ENCODE peak calls at places on chromosomes 3 and 15, in six cellular contexts. One of them, this sample, is unnamed.
A peak's percentile ranks its signal among the peaks of the same experiment; 100 is the strongest.

GRCh38 chr3:58584690-58585004 is 7.5 kb upstream of the FAM107A start:
- ATAC-seq in naive thymus-derived CD4-positive, alpha-beta T cell: peak; percentile 15
- ATAC-seq in lower lobe of right lung: peak; percentile 2
- ATAC-seq in lung: no peak
- ATAC-seq in HCT116: peak; percentile 20
- ATAC-seq in psoas muscle: no peak
- ATAC-seq in this sample: no peak

GRCh38 chr15:52040167-52040900 is 21.3 kb downstream of the MAPK6 start:
- ATAC-seq in naive thymus-derived CD4-positive, alpha-beta T cell: peak; percentile 51
- ATAC-seq in lower lobe of right lung: peak; percentile 52
- ATAC-seq in lung: no peak
- ATAC-seq in HCT116: no peak
- ATAC-seq in psoas muscle: peak; percentile 49
- ATAC-seq in this sample: no peak

GRCh38 chr15:80404719-80405553 is 754 bp downstream of the ARNT2 start:
- ATAC-seq in naive thymus-derived CD4-positive, alpha-beta T cell: no peak
- ATAC-seq in lower lobe of right lung: peak; percentile 29
- ATAC-seq in lung: no peak
- ATAC-seq in HCT116: peak; percentile 39
- ATAC-seq in psoas muscle: no peak
- ATAC-seq in this sample: peak; percentile 7

GRCh38 chr3:161673845-161674244 is 177.2 kb downstream of the OTOL1 start:
- ATAC-seq in naive thymus-derived CD4-positive, alpha-beta T cell: no peak
- ATAC-seq in lower lobe of right lung: no peak
- ATAC-seq in lung: no peak
- ATAC-seq in HCT116: no peak
- ATAC-seq in psoas muscle: no peak
- ATAC-seq in this sample: no peak

GRCh38 chr15:20645956-20646355 is 104.4 kb upstream of the GOLGA6L6 start:
- ATAC-seq in naive thymus-derived CD4-positive, alpha-beta T cell: peak; percentile 86
- ATAC-seq in lower lobe of right lung: peak; percentile 82
- ATAC-seq in lung: peak; percentile 66
- ATAC-seq in HCT116: no peak
- ATAC-seq in psoas muscle: no peak
- ATAC-seq in this sample: no peak

GRCh38 chr3:63086190-63086589 is 191.9 kb upstream of the SYNPR start:
- ATAC-seq in naive thymus-derived CD4-positive, alpha-beta T cell: no peak
- ATAC-seq in lower lobe of right lung: no peak
- ATAC-seq in lung: no peak
- ATAC-seq in HCT116: no peak
- ATAC-seq in psoas muscle: no peak
- ATAC-seq in this sample: no peak

GRCh38 chr15:76208786-76209424 is 102.4 kb downstream of the ETFA start:
- ATAC-seq in naive thymus-derived CD4-positive, alpha-beta T cell: no peak
- ATAC-seq in lower lobe of right lung: no peak
- ATAC-seq in lung: no peak
- ATAC-seq in HCT116: no peak
- ATAC-seq in psoas muscle: no peak
- ATAC-seq in this sample: no peak

GRCh38 chr15:39075756-39076341 is 505.0 kb upstream of the THBS1 start:
- ATAC-seq in naive thymus-derived CD4-positive, alpha-beta T cell: no peak
- ATAC-seq in lower lobe of right lung: no peak
- ATAC-seq in lung: no peak
- ATAC-seq in HCT116: no peak
- ATAC-seq in psoas muscle: no peak
- ATAC-seq in this sample: peak; percentile 57

GRCh38 chr3:44160818-44161217 is 80.9 kb upstream of the TOPAZ1 start:
- ATAC-seq in naive thymus-derived CD4-positive, alpha-beta T cell: no peak
- ATAC-seq in lower lobe of right lung: no peak
- ATAC-seq in lung: no peak
- ATAC-seq in HCT116: no peak
- ATAC-seq in psoas muscle: no peak
- ATAC-seq in this sample: no peak

GRCh38 chr3:66498718-66499611 is 1.9 kb downstream of the LRIG1 start:
- ATAC-seq in naive thymus-derived CD4-positive, alpha-beta T cell: no peak
- ATAC-seq in lower lobe of right lung: no peak
- ATAC-seq in lung: no peak
- ATAC-seq in HCT116: no peak
- ATAC-seq in psoas muscle: no peak
- ATAC-seq in this sample: no peak

GRCh38 chr3:16888785-16889607 is 4.2 kb downstream of the PLCL2 start:
- ATAC-seq in naive thymus-derived CD4-positive, alpha-beta T cell: peak; percentile 43
- ATAC-seq in lower lobe of right lung: no peak
- ATAC-seq in lung: no peak
- ATAC-seq in HCT116: no peak
- ATAC-seq in psoas muscle: no peak
- ATAC-seq in this sample: no peak

GRCh38 chr15:84826369-84826823 is 9.2 kb downstream of the ALPK3 start:
- ATAC-seq in naive thymus-derived CD4-positive, alpha-beta T cell: no peak
- ATAC-seq in lower lobe of right lung: peak; percentile 61
- ATAC-seq in lung: peak; percentile 12
- ATAC-seq in HCT116: peak; percentile 99
- ATAC-seq in psoas muscle: peak; percentile 46
- ATAC-seq in this sample: no peak

GRCh38 chr3:55601366-55602080 is 114.4 kb upstream of the WNT5A start:
- ATAC-seq in naive thymus-derived CD4-positive, alpha-beta T cell: no peak
- ATAC-seq in lower lobe of right lung: no peak
- ATAC-seq in lung: no peak
- ATAC-seq in HCT116: no peak
- ATAC-seq in psoas muscle: no peak
- ATAC-seq in this sample: no peak

DNA sequence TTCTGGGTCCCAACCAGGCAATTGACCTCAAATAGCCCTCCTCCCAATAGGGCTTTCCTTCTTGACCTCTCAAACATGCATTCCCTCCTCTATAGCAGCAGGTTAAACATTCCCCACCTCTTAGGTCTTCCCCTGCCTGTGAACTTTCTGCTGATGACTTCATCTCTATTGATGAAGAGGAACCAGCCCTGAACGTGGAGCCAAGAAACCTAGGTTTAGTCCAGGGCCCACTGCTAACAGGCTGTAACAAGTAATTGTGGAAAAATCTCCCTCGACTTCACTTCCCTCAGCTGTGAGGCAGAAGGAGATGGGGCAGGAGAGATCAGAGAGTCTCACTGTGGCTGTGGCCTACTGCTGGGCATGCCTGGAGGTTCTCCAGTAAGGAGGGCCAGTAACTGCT is 24.7 kb downstream of the ILDR1 start:
- ATAC-seq in naive thymus-derived CD4-positive, alpha-beta T cell: no peak
- ATAC-seq in lower lobe of right lung: no peak
- ATAC-seq in lung: no peak
- ATAC-seq in HCT116: no peak
- ATAC-seq in psoas muscle: no peak
- ATAC-seq in this sample: no peak
- H3K27ac ChIP-seq in naive thymus-derived CD4-positive, alpha-beta T cell: no peak overlapping the region
- H3K27ac ChIP-seq in lower lobe of right lung: peak overlapping the region; percentile 8
- H3K27ac ChIP-seq in lung: no peak overlapping the region
- H3K27ac ChIP-seq in HCT116: no peak overlapping the region
- H3K27ac ChIP-seq in psoas muscle: no peak overlapping the region
- H3K27ac ChIP-seq in this sample: no peak overlapping the region

GRCh38 chr3:11430207-11430606 is 158.0 kb downstream of the ATG7 start:
- ATAC-seq in naive thymus-derived CD4-positive, alpha-beta T cell: no peak
- ATAC-seq in lower lobe of right lung: no peak
- ATAC-seq in lung: no peak
- ATAC-seq in HCT116: no peak
- ATAC-seq in psoas muscle: no peak
- ATAC-seq in this sample: no peak
- H3K27ac ChIP-seq in naive thymus-derived CD4-positive, alpha-beta T cell: no peak overlapping the region
- H3K27ac ChIP-seq in lower lobe of right lung: no peak overlapping the region
- H3K27ac ChIP-seq in lung: no peak overlapping the region
- H3K27ac ChIP-seq in HCT116: no peak overlapping the region
- H3K27ac ChIP-seq in psoas muscle: no peak overlapping the region
- H3K27ac ChIP-seq in this sample: no peak overlapping the region

DNA sequence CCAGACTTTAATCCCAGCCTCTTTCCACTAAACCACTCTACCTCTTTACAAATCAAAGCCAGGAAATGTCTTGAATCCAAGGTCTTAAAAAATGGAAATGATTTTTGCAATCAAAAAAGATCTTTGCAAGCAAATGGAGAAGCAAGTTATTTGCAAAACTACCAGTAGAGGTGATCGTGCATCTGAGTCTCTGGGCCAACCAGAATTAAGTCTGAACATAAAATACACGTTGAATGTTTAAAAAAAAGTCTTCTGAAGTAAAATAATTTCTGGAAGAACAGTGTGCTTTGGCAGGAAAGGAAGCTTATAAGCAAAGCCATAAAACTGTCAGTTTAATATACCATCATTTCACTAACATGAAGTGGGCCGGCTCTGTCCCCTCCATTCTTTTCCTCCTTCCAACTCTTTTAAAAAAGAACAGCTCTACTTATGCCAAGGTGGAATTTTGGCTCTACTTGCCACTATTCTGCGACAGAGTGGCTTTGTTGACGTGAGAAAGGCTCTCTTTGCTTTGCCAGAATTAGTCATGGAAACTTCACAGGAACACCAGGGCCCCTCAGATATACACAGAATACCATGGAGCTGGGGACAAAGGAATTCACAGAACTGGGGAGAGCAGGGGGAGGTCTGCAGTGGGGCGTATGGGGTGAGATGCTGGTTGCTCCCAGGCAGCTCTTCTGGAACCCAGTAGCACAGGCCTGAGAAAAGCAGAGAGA is 29.8 kb downstream of the FSTL1 start:
- ATAC-seq in naive thymus-derived CD4-positive, alpha-beta T cell: no peak
- ATAC-seq in lower lobe of right lung: no peak
- ATAC-seq in lung: no peak
- ATAC-seq in HCT116: no peak
- ATAC-seq in psoas muscle: no peak
- ATAC-seq in this sample: peak; percentile 60
- H3K27ac ChIP-seq in naive thymus-derived CD4-positive, alpha-beta T cell: no peak overlapping the region
- H3K27ac ChIP-seq in lower lobe of right lung: peak overlapping the region; percentile 38
- H3K27ac ChIP-seq in lung: peak overlapping the region; percentile 59
- H3K27ac ChIP-seq in HCT116: no peak overlapping the region
- H3K27ac ChIP-seq in psoas muscle: no peak overlapping the region
- H3K27ac ChIP-seq in this sample: peak overlapping the region; percentile 87

GRCh38 chr3:139357899-139358298 is 14.1 kb downstream of the MRPS22 start:
- ATAC-seq in naive thymus-derived CD4-positive, alpha-beta T cell: no peak
- ATAC-seq in lower lobe of right lung: no peak
- ATAC-seq in lung: no peak
- ATAC-seq in HCT116: no peak
- ATAC-seq in psoas muscle: no peak
- ATAC-seq in this sample: no peak
- H3K27ac ChIP-seq in naive thymus-derived CD4-positive, alpha-beta T cell: no peak overlapping the region
- H3K27ac ChIP-seq in lower lobe of right lung: no peak overlapping the region
- H3K27ac ChIP-seq in lung: no peak overlapping the region
- H3K27ac ChIP-seq in HCT116: no peak overlapping the region
- H3K27ac ChIP-seq in psoas muscle: no peak overlapping the region
- H3K27ac ChIP-seq in this sample: no peak overlapping the region

GRCh38 chr15:63893866-63894661 is 60.3 kb upstream of the HERC1 start:
- ATAC-seq in naive thymus-derived CD4-positive, alpha-beta T cell: no peak
- ATAC-seq in lower lobe of right lung: no peak
- ATAC-seq in lung: no peak
- ATAC-seq in HCT116: no peak
- ATAC-seq in psoas muscle: peak; percentile 80
- ATAC-seq in this sample: no peak

GRCh38 chr15:63896336-63897115 is 62.8 kb upstream of the HERC1 start:
- ATAC-seq in naive thymus-derived CD4-positive, alpha-beta T cell: peak; percentile 62
- ATAC-seq in lower lobe of right lung: peak; percentile 55
- ATAC-seq in lung: peak; percentile 38
- ATAC-seq in HCT116: peak; percentile 82
- ATAC-seq in psoas muscle: peak; percentile 87
- ATAC-seq in this sample: peak; percentile 37

GRCh38 chr15:63894662-63894949 is 60.9 kb upstream of the HERC1 start:
- ATAC-seq in naive thymus-derived CD4-positive, alpha-beta T cell: no peak
- ATAC-seq in lower lobe of right lung: no peak
- ATAC-seq in lung: no peak
- ATAC-seq in HCT116: no peak
- ATAC-seq in psoas muscle: no peak
- ATAC-seq in this sample: no peak

GRCh38 chr15:63895194-63895593 is 61.4 kb upstream of the HERC1 start:
- ATAC-seq in naive thymus-derived CD4-positive, alpha-beta T cell: no peak
- ATAC-seq in lower lobe of right lung: no peak
- ATAC-seq in lung: no peak
- ATAC-seq in HCT116: no peak
- ATAC-seq in psoas muscle: no peak
- ATAC-seq in this sample: no peak

GRCh38 chr15:63895787-63896218 is 62.1 kb upstream of the HERC1 start:
- ATAC-seq in naive thymus-derived CD4-positive, alpha-beta T cell: no peak
- ATAC-seq in lower lobe of right lung: no peak
- ATAC-seq in lung: no peak
- ATAC-seq in HCT116: no peak
- ATAC-seq in psoas muscle: no peak
- ATAC-seq in this sample: no peak
- H3K27ac ChIP-seq in naive thymus-derived CD4-positive, alpha-beta T cell: no peak overlapping the region
- H3K27ac ChIP-seq in lower lobe of right lung: no peak overlapping the region
- H3K27ac ChIP-seq in lung: no peak overlapping the region
- H3K27ac ChIP-seq in HCT116: no peak overlapping the region
- H3K27ac ChIP-seq in psoas muscle: peak overlapping the region; percentile 88
- H3K27ac ChIP-seq in this sample: no peak overlapping the region

This sample was measured in gastroesophageal sphincter.